ENCODE peak calls at places on chromosomes 3 and 15, in eight cellular contexts. B, Y, W, T, R, U, O and Z are unnamed samples. For H4K20me1, the result is how much of the 10 kb centered on the place peaks cover.

GRCh38 chr15:63134245-63134644 is 12.6 kb downstream of the LACTB start:
- DNase-seq in R (no peak), T (no peak), B (no peak), W (no peak), Y (no peak), U (no peak), O (no peak), Z (peak)

GRCh38 chr15:74863239-74864056 is 9.7 kb downstream of the SCAMP2 start:
- DNase-seq in R (no peak), O (no peak), W (no peak), Y (peak), T (peak), B (no peak), U (peak), Z (no peak)

GRCh38 chr3:31624054-31624709 is 91.5 kb downstream of the STT3B start:
- DNase-seq in R (no peak), O (no peak), Y (no peak), B (no peak), W (peak), U (no peak), T (no peak), Z (no peak)

GRCh38 chr15:61715082-61715481 is 345.2 kb downstream of the VPS13C start:
- DNase-seq in W (no peak), O (no peak), R (no peak), T (peak), B (no peak), U (no peak), Y (peak), Z (peak)

GRCh38 chr15:70035051-70035718 is 62.5 kb downstream of the TLE3 start:
- DNase-seq in Y (no peak), O (no peak), R (no peak), W (no peak), U (no peak), T (no peak), B (no peak), Z (no peak)

GRCh38 chr3:163916596-163917560 is 1161.4 kb downstream of the SI start:
- DNase-seq in B (peak), T (peak), R (peak), O (no peak), U (no peak), Y (no peak), W (peak), Z (no peak)

GRCh38 chr3:45104715-45105711 is 41.2 kb downstream of the CDCP1 start:
- DNase-seq in T (peak), B (no peak), O (no peak), U (peak), R (no peak), Y (peak), W (no peak), Z (peak)

GRCh38 chr3:181955566-181955965 is 243.8 kb downstream of the SOX2 start:
- DNase-seq in W (peak), B (peak), T (no peak), U (no peak), R (no peak), O (no peak), Y (no peak), Z (no peak)

GRCh38 chr3:24830230-24831152 is 335.8 kb upstream of the THRB start:
- DNase-seq in R (peak), W (no peak), B (no peak), Y (no peak), O (no peak), T (no peak), U (no peak), Z (no peak)

GRCh38 chr15:99593070-99593469 is 27.3 kb downstream of the MEF2A start:
- DNase-seq in R (no peak), O (no peak), U (no peak), B (no peak), T (no peak), Y (no peak), W (no peak), Z (no peak)

GRCh38 chr15:41490355-41490754 is 3.3 kb upstream of the ITPKA start:
- DNase-seq in O (no peak), R (peak), W (no peak), U (peak), B (no peak), T (peak), Y (peak), Z (peak)

GRCh38 chr3:127304121-127304744 is 16.4 kb upstream of the PRR20G start:
- DNase-seq in B (peak), R (peak), U (no peak), T (peak), Y (no peak), O (no peak), W (peak), Z (no peak)

GRCh38 chr3:27666708-27667107 is 55.4 kb downstream of the EOMES start:
- DNase-seq in R (peak), Y (peak), U (peak), B (peak), T (no peak), O (peak), W (no peak), Z (peak)

GRCh38 chr3:134353831-134354611 is 20.2 kb downstream of the AMOTL2 start:
- DNase-seq in R (no peak), O (no peak), B (peak), U (no peak), Y (no peak), T (no peak), W (no peak), Z (no peak)

GRCh38 chr3:70550723-70551319 is 238.4 kb upstream of the MDFIC2 start:
- DNase-seq in O (peak), Y (peak), R (peak), B (peak), U (peak), T (peak), W (peak), Z (peak)

GRCh38 chr15:74045636-74046274 is 36.6 kb downstream of the GOLGA6A start:
- DNase-seq in Y (no peak), B (no peak), U (no peak), T (no peak), O (no peak), W (no peak), R (no peak), Z (no peak)

GRCh38 chr3:28000608-28001007 is 240.8 kb upstream of the CMC1 start:
- DNase-seq in T (no peak), R (no peak), Y (no peak), B (no peak), W (no peak), U (no peak), O (no peak), Z (no peak)

GRCh38 chr15:57432141-57432701 is 55.9 kb downstream of the CGNL1 start:
- DNase-seq in W (no peak), T (no peak), B (no peak), O (peak), Y (peak), U (no peak), R (no peak), Z (peak)

GRCh38 chr3:18559323-18559972 is 134.3 kb upstream of the SATB1 start:
- DNase-seq in R (peak), B (peak), W (peak), U (no peak), Y (peak), T (peak), O (peak), Z (peak)

GRCh38 chr3:188234172-188234571 is 80.2 kb downstream of the LPP start:
- DNase-seq in B (no peak), T (no peak), O (no peak), Y (peak), R (no peak), W (no peak), U (peak), Z (no peak)

GRCh38 chr15:57118013-57118799 is 199.8 kb downstream of the TCF12 start:
- DNase-seq in Y (peak), W (peak), R (no peak), O (no peak), B (no peak), T (peak), U (peak), Z (peak)

GRCh38 chr3:99413504-99413903 is 224.9 kb upstream of the COL8A1 start:
- DNase-seq in U (peak), R (no peak), O (no peak), W (no peak), T (peak), Y (peak), B (no peak), Z (peak)

GRCh38 chr15:67177750-67178149 is 76.7 kb downstream of the AAGAB start:
- DNase-seq in Y (peak), U (peak), O (no peak), W (no peak), B (no peak), R (no peak), T (no peak), Z (peak)

GRCh38 chr3:69012836-69013255 is 638 bp downstream of the EOGT start:
- DNase-seq in U (peak), B (peak), R (peak), Y (peak), O (peak), W (peak), T (peak), Z (peak)

GRCh38 chr15:70014860-70015490 is 82.7 kb downstream of the TLE3 start:
- DNase-seq in Y (no peak), W (peak), R (no peak), B (peak), U (no peak), T (no peak), O (peak), Z (no peak)

GRCh38 chr3:151003024-151003771 is 30.7 kb upstream of the CLRN1 start:
- DNase-seq in O (no peak), R (no peak), W (no peak), Y (peak), T (peak), B (no peak), U (peak), Z (peak)

GRCh38 chr3:58222161-58222724 is 11.5 kb upstream of the DNASE1L3 start:
- DNase-seq in W (no peak), Y (no peak), R (no peak), T (peak), O (no peak), B (peak), U (no peak), Z (no peak)

GRCh38 chr3:19947549-19948071 is 713 bp downstream of the RAB5A start:
- DNase-seq in B (peak), T (peak), R (peak), Y (peak), W (peak), O (peak), U (peak), Z (peak)

GRCh38 chr3:19946832-19947548 is at the start of gene RAB5A:
- DNase-seq in Y (peak), R (peak), B (peak), T (peak), W (peak), O (peak), U (peak), Z (peak)

GRCh38 chr3:19946291-19946831 is 536 bp upstream of the RAB5A start:
- DNase-seq in B (no peak), R (no peak), T (no peak), U (no peak), Y (peak), W (peak), O (no peak), Z (no peak)

GRCh38 chr3:19948192-19948591 is 1.3 kb downstream of the RAB5A start:
- DNase-seq in W (no peak), T (no peak), R (no peak), Y (peak), U (no peak), O (no peak), B (no peak), Z (no peak)

DNA sequence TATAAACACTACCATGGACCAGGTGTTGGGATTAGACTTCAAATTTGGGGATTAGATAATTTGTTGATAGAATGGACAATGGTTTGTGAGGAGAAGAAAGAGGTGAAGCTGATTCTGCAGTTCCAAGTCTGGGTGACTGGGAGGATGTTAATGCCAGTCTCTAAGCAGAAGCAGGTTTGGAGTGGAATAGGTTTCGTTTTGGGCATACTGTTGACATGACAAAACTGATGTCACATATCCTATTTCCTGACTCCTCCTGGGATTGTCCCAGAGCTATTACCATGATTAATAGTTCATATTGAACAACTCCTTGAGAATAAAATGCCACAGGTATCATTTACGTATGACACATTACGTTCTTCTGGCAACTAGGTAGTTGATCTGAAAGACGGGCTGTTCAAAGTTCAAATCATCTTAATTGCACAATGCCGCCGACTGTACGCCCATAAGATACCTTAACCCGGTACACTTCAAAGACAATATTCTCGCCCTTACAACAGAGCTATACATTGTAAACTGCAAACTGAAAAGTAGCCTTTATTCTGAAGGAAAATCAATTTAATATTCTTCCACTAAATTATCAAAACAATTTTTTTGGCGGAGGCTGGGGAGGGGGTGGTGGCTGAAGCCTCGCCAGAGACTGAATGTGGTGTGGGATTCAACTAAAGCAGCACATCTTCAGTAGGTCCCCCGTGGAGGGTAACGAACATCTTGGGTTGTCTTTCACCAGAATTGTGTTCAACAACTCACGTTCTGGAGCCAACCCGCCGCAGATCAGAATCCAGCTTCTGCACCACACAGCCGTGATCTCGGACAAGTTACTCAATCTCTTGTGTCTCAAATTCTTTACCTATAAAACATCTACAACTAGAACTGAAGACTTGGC is 1.2 kb upstream of the RAB5A start:
- DNase-seq in W (no peak), U (no peak), Y (no peak), B (no peak), R (no peak), O (no peak), T (peak), Z (no peak)
- H3K27ac ChIP-seq in W (peak), U (peak), Y (no peak), B (no peak), R (no peak), O (no peak), T (peak), Z (peak)

GRCh38 chr3:12632523-12632922 is 31.4 kb downstream of the RAF1 start:
- DNase-seq in U (no peak), Y (no peak), W (no peak), R (no peak), B (no peak), T (no peak), O (no peak), Z (no peak)

GRCh38 chr3:12630292-12630691 is 33.6 kb downstream of the RAF1 start:
- DNase-seq in U (no peak), W (no peak), O (no peak), R (no peak), B (no peak), Y (no peak), T (no peak), Z (no peak)

GRCh38 chr3:12629560-12629959 is 34.4 kb downstream of the RAF1 start:
- DNase-seq in U (peak), W (no peak), T (peak), O (no peak), Y (peak), R (peak), B (no peak), Z (peak)

GRCh38 chr3:12627371-12627770 is 36.5 kb downstream of the RAF1 start:
- DNase-seq in Y (no peak), R (no peak), W (no peak), B (no peak), O (no peak), U (no peak), T (no peak), Z (no peak)

DNA sequence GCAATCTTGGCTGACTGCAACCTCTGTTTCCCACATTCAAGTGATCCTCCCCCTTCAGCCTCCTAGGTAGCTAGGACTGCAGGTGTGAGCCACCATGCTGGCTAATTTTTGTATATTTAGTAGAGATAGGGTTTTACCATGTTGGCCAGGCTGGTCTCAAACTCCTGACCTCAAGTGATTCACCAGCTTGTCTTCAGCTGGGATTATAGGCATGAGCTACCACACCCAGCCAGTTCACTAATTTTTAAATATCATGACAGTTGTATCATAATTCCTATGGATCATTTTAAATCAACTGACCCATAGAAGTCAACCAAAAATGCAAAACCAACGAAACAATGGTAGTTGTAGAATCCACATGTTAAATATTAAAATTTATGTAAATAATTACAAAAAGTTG is 35.1 kb downstream of the RAF1 start:
- DNase-seq in W (no peak), Y (no peak), B (no peak), T (no peak), R (no peak), U (no peak), O (no peak), Z (no peak)
- H4K20me1 ChIP-seq in W (under half), Y (half or more), B (under half), T (under half), R (half or more), U (half or more), O (under half), Z (under half)

GRCh38 chr15:51751687-51752683 is 588 bp downstream of the TMOD2 start:
- DNase-seq in O (peak), U (peak), W (peak), Y (no peak), B (no peak), R (peak), T (peak), Z (peak)
- H3K27ac ChIP-seq in O (no peak), U (no peak), W (no peak), Y (no peak), B (no peak), R (no peak), T (no peak), Z (no peak)

DNA sequence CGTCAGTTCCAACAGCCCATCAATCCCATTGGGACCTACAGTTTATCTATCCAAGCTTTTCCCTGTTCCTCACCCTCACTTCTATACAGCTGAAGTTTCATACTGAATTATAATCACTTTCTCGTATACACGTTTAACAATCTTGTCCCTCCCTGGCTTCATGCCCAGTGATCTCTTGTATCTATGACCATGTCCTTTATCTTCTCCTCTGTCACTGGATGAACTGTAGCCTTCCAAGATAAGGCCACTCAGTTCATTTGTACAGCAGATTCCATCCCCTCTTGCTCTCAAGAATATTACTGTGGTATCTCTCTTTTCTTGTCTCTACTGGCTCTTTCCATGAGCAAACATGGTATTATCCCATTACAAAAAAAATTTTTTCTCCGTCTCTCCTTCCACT is 9.2 kb downstream of the CTNNB1 start:
- DNase-seq in O (no peak), W (no peak), B (no peak), T (no peak), U (no peak), Y (no peak), R (no peak), Z (no peak)
- H4K20me1 ChIP-seq in O (under half), W (under half), B (half or more), T (half or more), U (half or more), Y (half or more), R (half or more), Z (under half)

DNA sequence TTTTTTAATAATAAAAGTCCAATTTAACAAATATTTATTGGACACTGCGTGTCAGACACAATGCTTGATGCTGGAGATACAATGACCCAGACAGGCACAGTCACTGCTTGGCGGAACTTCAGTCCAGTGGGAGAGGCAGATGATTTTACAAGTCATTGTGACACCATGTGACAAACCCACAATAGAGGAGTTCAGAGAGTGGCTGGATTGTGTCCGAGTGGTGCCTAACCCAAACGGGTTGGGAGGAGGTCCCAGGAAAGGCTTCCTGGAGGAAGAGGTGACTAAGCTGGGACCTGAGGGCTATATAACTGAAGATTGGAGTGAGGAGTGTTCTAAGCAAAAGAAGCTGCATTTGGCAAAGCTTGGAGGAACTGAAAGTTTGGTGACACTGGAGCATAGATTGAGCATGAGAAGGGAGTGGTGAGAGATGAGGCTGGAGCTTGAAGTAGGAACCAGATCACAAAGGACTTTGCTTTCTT is 41.4 kb downstream of the CRTC3 start:
- DNase-seq in R (no peak), B (peak), U (no peak), W (no peak), Y (no peak), T (peak), O (no peak), Z (no peak)
- H3K27ac ChIP-seq in R (no peak), B (no peak), U (no peak), W (no peak), Y (no peak), T (peak), O (no peak), Z (no peak)

GRCh38 chr3:5202267-5202666 is 14.8 kb downstream of the EDEM1 start:
- DNase-seq in Y (no peak), W (no peak), T (no peak), R (no peak), U (no peak), B (no peak), O (no peak), Z (no peak)
- H4K20me1 ChIP-seq in Y (under half), W (under half), T (under half), R (under half), U (under half), B (under half), O (under half), Z (under half)

GRCh38 chr15:45731331-45731730 is 96.5 kb downstream of the SQOR start:
- DNase-seq in Y (no peak), U (no peak), R (no peak), W (no peak), O (no peak), T (no peak), B (no peak), Z (no peak)
- H3K27ac ChIP-seq in Y (no peak), U (no peak), R (no peak), W (no peak), O (no peak), T (no peak), B (no peak), Z (no peak)

DNA sequence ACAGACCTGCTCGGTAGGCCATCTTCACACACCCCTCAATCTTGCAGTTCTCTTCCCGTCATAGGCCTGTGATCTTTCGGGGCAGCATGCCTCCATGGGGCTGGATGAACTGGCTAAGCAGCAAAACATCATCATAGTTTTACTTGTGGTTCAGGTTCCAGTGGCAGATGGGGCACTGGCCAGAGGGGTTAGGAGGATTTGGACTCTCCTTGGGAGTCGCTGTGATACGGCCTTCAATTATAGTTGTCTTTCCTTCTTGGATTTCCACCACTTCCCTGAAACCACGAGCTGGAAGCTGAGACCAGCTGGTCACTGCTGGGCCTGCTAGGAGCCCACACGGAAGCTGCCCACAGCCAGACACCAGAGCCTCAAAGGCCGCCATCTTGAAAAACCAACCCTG is 15.7 kb downstream of the ZNF589 start:
- DNase-seq in B (no peak), O (no peak), W (no peak), U (no peak), R (no peak), Y (no peak), T (no peak), Z (no peak)
- H4K20me1 ChIP-seq in B (under half), O (under half), W (under half), U (under half), R (under half), Y (under half), T (under half), Z (under half)